ENCODE peak calls at places on chromosomes 11 and 22, in four cellular contexts. One of them, this sample, is unnamed.

GRCh38 chr22:30005213-30005857 is 74.9 kb upstream of the HORMAD2 start:
- DNase-seq in stimulated activated CD8-positive, alpha-beta memory T cell treated with anti-CD3 and anti-CD28 coated beads, Interleukin-12 subunit alpha, Interleukin-12 subunit beta, amount 100 ng/mL, for 4 hours: peak
- DNase-seq in GM10248: peak
- DNase-seq in NCI-H1694 treated with DMSO at 0.1 percent for 48 hours: peak
- DNase-seq in this sample: no peak

GRCh38 chr11:4178813-4179662 is 84.4 kb downstream of the RRM1 start:
- DNase-seq in stimulated activated CD8-positive, alpha-beta memory T cell treated with anti-CD3 and anti-CD28 coated beads, Interleukin-12 subunit alpha, Interleukin-12 subunit beta, amount 100 ng/mL, for 4 hours: no peak
- DNase-seq in GM10248: no peak
- DNase-seq in NCI-H1694 treated with DMSO at 0.1 percent for 48 hours: no peak
- DNase-seq in this sample: no peak

GRCh38 chr11:2380807-2381350 is 3.8 kb downstream of the CD81 start:
- DNase-seq in stimulated activated CD8-positive, alpha-beta memory T cell treated with anti-CD3 and anti-CD28 coated beads, Interleukin-12 subunit alpha, Interleukin-12 subunit beta, amount 100 ng/mL, for 4 hours: no peak
- DNase-seq in GM10248: peak
- DNase-seq in NCI-H1694 treated with DMSO at 0.1 percent for 48 hours: no peak
- DNase-seq in this sample: no peak

GRCh38 chr11:70623906-70624597 is 225.7 kb downstream of the CTTN start:
- DNase-seq in stimulated activated CD8-positive, alpha-beta memory T cell treated with anti-CD3 and anti-CD28 coated beads, Interleukin-12 subunit alpha, Interleukin-12 subunit beta, amount 100 ng/mL, for 4 hours: no peak
- DNase-seq in GM10248: no peak
- DNase-seq in NCI-H1694 treated with DMSO at 0.1 percent for 48 hours: no peak
- DNase-seq in this sample: no peak

GRCh38 chr11:4863893-4864292 is 14.9 kb upstream of the OR51S1 start:
- DNase-seq in stimulated activated CD8-positive, alpha-beta memory T cell treated with anti-CD3 and anti-CD28 coated beads, Interleukin-12 subunit alpha, Interleukin-12 subunit beta, amount 100 ng/mL, for 4 hours: no peak
- DNase-seq in GM10248: no peak
- DNase-seq in NCI-H1694 treated with DMSO at 0.1 percent for 48 hours: no peak
- DNase-seq in this sample: no peak

GRCh38 chr11:65419773-65420481 is 2.7 kb upstream of the NEAT1 start:
- DNase-seq in stimulated activated CD8-positive, alpha-beta memory T cell treated with anti-CD3 and anti-CD28 coated beads, Interleukin-12 subunit alpha, Interleukin-12 subunit beta, amount 100 ng/mL, for 4 hours: no peak
- DNase-seq in GM10248: no peak
- DNase-seq in NCI-H1694 treated with DMSO at 0.1 percent for 48 hours: peak
- DNase-seq in this sample: peak

GRCh38 chr11:241634-242033 is 4.9 kb downstream of the PSMD13 start:
- DNase-seq in stimulated activated CD8-positive, alpha-beta memory T cell treated with anti-CD3 and anti-CD28 coated beads, Interleukin-12 subunit alpha, Interleukin-12 subunit beta, amount 100 ng/mL, for 4 hours: no peak
- DNase-seq in GM10248: no peak
- DNase-seq in NCI-H1694 treated with DMSO at 0.1 percent for 48 hours: no peak
- DNase-seq in this sample: no peak

GRCh38 chr11:57781529-57781943 is 19.9 kb downstream of the CTNND1 start:
- DNase-seq in stimulated activated CD8-positive, alpha-beta memory T cell treated with anti-CD3 and anti-CD28 coated beads, Interleukin-12 subunit alpha, Interleukin-12 subunit beta, amount 100 ng/mL, for 4 hours: no peak
- DNase-seq in GM10248: no peak
- DNase-seq in NCI-H1694 treated with DMSO at 0.1 percent for 48 hours: no peak
- DNase-seq in this sample: no peak

GRCh38 chr11:118791961-118792578 is 1.1 kb upstream of the DDX6 start:
- DNase-seq in stimulated activated CD8-positive, alpha-beta memory T cell treated with anti-CD3 and anti-CD28 coated beads, Interleukin-12 subunit alpha, Interleukin-12 subunit beta, amount 100 ng/mL, for 4 hours: peak
- DNase-seq in GM10248: peak
- DNase-seq in NCI-H1694 treated with DMSO at 0.1 percent for 48 hours: no peak
- DNase-seq in this sample: no peak

GRCh38 chr11:124119103-124119502 is 3.9 kb downstream of the VWA5A start:
- DNase-seq in stimulated activated CD8-positive, alpha-beta memory T cell treated with anti-CD3 and anti-CD28 coated beads, Interleukin-12 subunit alpha, Interleukin-12 subunit beta, amount 100 ng/mL, for 4 hours: no peak
- DNase-seq in GM10248: no peak
- DNase-seq in NCI-H1694 treated with DMSO at 0.1 percent for 48 hours: no peak
- DNase-seq in this sample: no peak

GRCh38 chr11:2465201-2466068 is 20.6 kb downstream of the KCNQ1 start:
- DNase-seq in stimulated activated CD8-positive, alpha-beta memory T cell treated with anti-CD3 and anti-CD28 coated beads, Interleukin-12 subunit alpha, Interleukin-12 subunit beta, amount 100 ng/mL, for 4 hours: no peak
- DNase-seq in GM10248: no peak
- DNase-seq in NCI-H1694 treated with DMSO at 0.1 percent for 48 hours: no peak
- DNase-seq in this sample: no peak

GRCh38 chr11:96162816-96163499 is 180.0 kb downstream of the MAML2 start:
- DNase-seq in stimulated activated CD8-positive, alpha-beta memory T cell treated with anti-CD3 and anti-CD28 coated beads, Interleukin-12 subunit alpha, Interleukin-12 subunit beta, amount 100 ng/mL, for 4 hours: no peak
- DNase-seq in GM10248: no peak
- DNase-seq in NCI-H1694 treated with DMSO at 0.1 percent for 48 hours: no peak
- DNase-seq in this sample: no peak

GRCh38 chr11:67278939-67279588 is 10.0 kb upstream of the ANKRD13D start:
- DNase-seq in stimulated activated CD8-positive, alpha-beta memory T cell treated with anti-CD3 and anti-CD28 coated beads, Interleukin-12 subunit alpha, Interleukin-12 subunit beta, amount 100 ng/mL, for 4 hours: no peak
- DNase-seq in GM10248: no peak
- DNase-seq in NCI-H1694 treated with DMSO at 0.1 percent for 48 hours: no peak
- DNase-seq in this sample: no peak

GRCh38 chr11:71542856-71543743 is 5.1 kb upstream of the KRTAP5-9 start:
- DNase-seq in stimulated activated CD8-positive, alpha-beta memory T cell treated with anti-CD3 and anti-CD28 coated beads, Interleukin-12 subunit alpha, Interleukin-12 subunit beta, amount 100 ng/mL, for 4 hours: no peak
- DNase-seq in GM10248: no peak
- DNase-seq in NCI-H1694 treated with DMSO at 0.1 percent for 48 hours: no peak
- DNase-seq in this sample: no peak

This sample was measured in BJ.